ENCODE peak calls at places on chromosomes 11 and 22, in nine cellular contexts. One of them, this sample, is unnamed.

GRCh38 chr22:19199479-19199878 is 20.9 kb upstream of the SLC25A1 start:
- DNase-seq in stimulated activated CD8-positive, alpha-beta memory T cell treated with anti-CD3 and anti-CD28 coated beads, Interleukin-2, amount 100 ng/mL, for 48 hours: no peak
- DNase-seq in naive thymus-derived CD8-positive, alpha-beta T cell: no peak
- DNase-seq in heart left ventricle: no peak
- DNase-seq in NCI-H1105: no peak
- DNase-seq in HFFc6: no peak
- DNase-seq in renal cortical epithelial cell: no peak
- DNase-seq in adrenal gland: no peak
- DNase-seq in tibial nerve: no peak
- DNase-seq in this sample: no peak

GRCh38 chr11:110053848-110054414 is 39.3 kb upstream of the ZC3H12C start:
- DNase-seq in naive thymus-derived CD8-positive, alpha-beta T cell: no peak
- DNase-seq in NCI-H1105: no peak
- DNase-seq in renal cortical epithelial cell: no peak
- DNase-seq in tibial nerve: no peak
- DNase-seq in heart left ventricle: no peak
- DNase-seq in HFFc6: no peak
- DNase-seq in stimulated activated CD8-positive, alpha-beta memory T cell treated with anti-CD3 and anti-CD28 coated beads, Interleukin-2, amount 100 ng/mL, for 48 hours: no peak
- DNase-seq in adrenal gland: no peak
- DNase-seq in this sample: no peak

GRCh38 chr22:37546436-37547248 is 13.6 kb upstream of the CDC42EP1 start:
- DNase-seq in heart left ventricle: peak
- DNase-seq in stimulated activated CD8-positive, alpha-beta memory T cell treated with anti-CD3 and anti-CD28 coated beads, Interleukin-2, amount 100 ng/mL, for 48 hours: no peak
- DNase-seq in tibial nerve: no peak
- DNase-seq in renal cortical epithelial cell: peak
- DNase-seq in naive thymus-derived CD8-positive, alpha-beta T cell: no peak
- DNase-seq in adrenal gland: peak
- DNase-seq in NCI-H1105: no peak
- DNase-seq in HFFc6: peak
- DNase-seq in this sample: peak

GRCh38 chr11:69529001-69529400 is 47.5 kb downstream of the LINC01488 start:
- DNase-seq in stimulated activated CD8-positive, alpha-beta memory T cell treated with anti-CD3 and anti-CD28 coated beads, Interleukin-2, amount 100 ng/mL, for 48 hours: no peak
- DNase-seq in HFFc6: no peak
- DNase-seq in adrenal gland: no peak
- DNase-seq in NCI-H1105: no peak
- DNase-seq in tibial nerve: no peak
- DNase-seq in naive thymus-derived CD8-positive, alpha-beta T cell: no peak
- DNase-seq in heart left ventricle: no peak
- DNase-seq in renal cortical epithelial cell: no peak
- DNase-seq in this sample: no peak

GRCh38 chr22:42462016-42462415 is 29.8 kb upstream of the NFAM1 start:
- DNase-seq in stimulated activated CD8-positive, alpha-beta memory T cell treated with anti-CD3 and anti-CD28 coated beads, Interleukin-2, amount 100 ng/mL, for 48 hours: no peak
- DNase-seq in naive thymus-derived CD8-positive, alpha-beta T cell: no peak
- DNase-seq in tibial nerve: no peak
- DNase-seq in NCI-H1105: peak
- DNase-seq in renal cortical epithelial cell: no peak
- DNase-seq in heart left ventricle: no peak
- DNase-seq in HFFc6: no peak
- DNase-seq in adrenal gland: no peak
- DNase-seq in this sample: no peak

GRCh38 chr22:49569286-49570031 is 258.2 kb downstream of the BRD1 start:
- DNase-seq in stimulated activated CD8-positive, alpha-beta memory T cell treated with anti-CD3 and anti-CD28 coated beads, Interleukin-2, amount 100 ng/mL, for 48 hours: no peak
- DNase-seq in heart left ventricle: no peak
- DNase-seq in renal cortical epithelial cell: no peak
- DNase-seq in HFFc6: no peak
- DNase-seq in NCI-H1105: no peak
- DNase-seq in tibial nerve: no peak
- DNase-seq in adrenal gland: no peak
- DNase-seq in naive thymus-derived CD8-positive, alpha-beta T cell: no peak
- DNase-seq in this sample: no peak

GRCh38 chr11:96259053-96259837 is 83.8 kb downstream of the MAML2 start:
- DNase-seq in stimulated activated CD8-positive, alpha-beta memory T cell treated with anti-CD3 and anti-CD28 coated beads, Interleukin-2, amount 100 ng/mL, for 48 hours: no peak
- DNase-seq in heart left ventricle: no peak
- DNase-seq in naive thymus-derived CD8-positive, alpha-beta T cell: no peak
- DNase-seq in adrenal gland: no peak
- DNase-seq in renal cortical epithelial cell: peak
- DNase-seq in tibial nerve: no peak
- DNase-seq in NCI-H1105: no peak
- DNase-seq in HFFc6: peak
- DNase-seq in this sample: no peak

GRCh38 chr22:27146871-27147591 is 489.6 kb downstream of the MIAT start:
- DNase-seq in HFFc6: no peak
- DNase-seq in NCI-H1105: no peak
- DNase-seq in naive thymus-derived CD8-positive, alpha-beta T cell: no peak
- DNase-seq in tibial nerve: no peak
- DNase-seq in stimulated activated CD8-positive, alpha-beta memory T cell treated with anti-CD3 and anti-CD28 coated beads, Interleukin-2, amount 100 ng/mL, for 48 hours: no peak
- DNase-seq in heart left ventricle: no peak
- DNase-seq in adrenal gland: no peak
- DNase-seq in renal cortical epithelial cell: no peak
- DNase-seq in this sample: no peak